ENCODE peak calls at places on chromosomes 13 and 19, in six cellular contexts. One of them, this sample, is unnamed.

GRCh38 chr13:72295173-72295572 is 428.2 kb upstream of the DACH1 start:
- DNase-seq in AG20443: peak
- DNase-seq in cardiac fibroblast: peak
- DNase-seq in stimulated activated CD8-positive, alpha-beta memory T cell treated with anti-CD3 and anti-CD28 coated beads, Interleukin-2, amount 100 ng/mL, for 48 hours: no peak
- DNase-seq in neural progenitor cell: no peak
- DNase-seq in glutamatergic neuron: no peak
- DNase-seq in this sample: no peak

GRCh38 chr19:1172353-1173159 is 1.5 kb downstream of the SBNO2 start:
- DNase-seq in neural progenitor cell: peak
- DNase-seq in glutamatergic neuron: no peak
- DNase-seq in stimulated activated CD8-positive, alpha-beta memory T cell treated with anti-CD3 and anti-CD28 coated beads, Interleukin-2, amount 100 ng/mL, for 48 hours: no peak
- DNase-seq in cardiac fibroblast: peak
- DNase-seq in AG20443: peak
- DNase-seq in this sample: peak

GRCh38 chr19:18502633-18503294 is 19.1 kb downstream of the ELL start:
- DNase-seq in neural progenitor cell: no peak
- DNase-seq in stimulated activated CD8-positive, alpha-beta memory T cell treated with anti-CD3 and anti-CD28 coated beads, Interleukin-2, amount 100 ng/mL, for 48 hours: no peak
- DNase-seq in glutamatergic neuron: no peak
- DNase-seq in cardiac fibroblast: no peak
- DNase-seq in AG20443: no peak
- DNase-seq in this sample: no peak

GRCh38 chr13:57611956-57612355 is 19.6 kb upstream of the PCDH17 start:
- DNase-seq in cardiac fibroblast: no peak
- DNase-seq in AG20443: no peak
- DNase-seq in glutamatergic neuron: no peak
- DNase-seq in neural progenitor cell: no peak
- DNase-seq in stimulated activated CD8-positive, alpha-beta memory T cell treated with anti-CD3 and anti-CD28 coated beads, Interleukin-2, amount 100 ng/mL, for 48 hours: no peak
- DNase-seq in this sample: no peak

GRCh38 chr13:43009506-43009905 is 13.9 kb upstream of the DNAJC15 start:
- DNase-seq in cardiac fibroblast: no peak
- DNase-seq in AG20443: peak
- DNase-seq in stimulated activated CD8-positive, alpha-beta memory T cell treated with anti-CD3 and anti-CD28 coated beads, Interleukin-2, amount 100 ng/mL, for 48 hours: no peak
- DNase-seq in neural progenitor cell: no peak
- DNase-seq in glutamatergic neuron: no peak
- DNase-seq in this sample: no peak

GRCh38 chr19:11247391-11247790 is 8.0 kb downstream of the ANGPTL8 start:
- DNase-seq in cardiac fibroblast: peak
- DNase-seq in stimulated activated CD8-positive, alpha-beta memory T cell treated with anti-CD3 and anti-CD28 coated beads, Interleukin-2, amount 100 ng/mL, for 48 hours: no peak
- DNase-seq in glutamatergic neuron: no peak
- DNase-seq in neural progenitor cell: no peak
- DNase-seq in AG20443: no peak
- DNase-seq in this sample: no peak

GRCh38 chr13:113176292-113176691 is 17.8 kb downstream of the PROZ start:
- DNase-seq in cardiac fibroblast: no peak
- DNase-seq in neural progenitor cell: no peak
- DNase-seq in stimulated activated CD8-positive, alpha-beta memory T cell treated with anti-CD3 and anti-CD28 coated beads, Interleukin-2, amount 100 ng/mL, for 48 hours: no peak
- DNase-seq in AG20443: no peak
- DNase-seq in glutamatergic neuron: no peak
- DNase-seq in this sample: no peak

GRCh38 chr13:73416093-73416492 is 357.3 kb downstream of the KLF5 start:
- DNase-seq in neural progenitor cell: peak
- DNase-seq in cardiac fibroblast: no peak
- DNase-seq in stimulated activated CD8-positive, alpha-beta memory T cell treated with anti-CD3 and anti-CD28 coated beads, Interleukin-2, amount 100 ng/mL, for 48 hours: no peak
- DNase-seq in AG20443: peak
- DNase-seq in glutamatergic neuron: no peak
- DNase-seq in this sample: no peak

GRCh38 chr13:111552891-111553637 is 232.6 kb downstream of the TEX29 start:
- DNase-seq in cardiac fibroblast: no peak
- DNase-seq in neural progenitor cell: no peak
- DNase-seq in stimulated activated CD8-positive, alpha-beta memory T cell treated with anti-CD3 and anti-CD28 coated beads, Interleukin-2, amount 100 ng/mL, for 48 hours: no peak
- DNase-seq in AG20443: no peak
- DNase-seq in glutamatergic neuron: no peak
- DNase-seq in this sample: no peak

GRCh38 chr13:51270606-51271005 is 48.4 kb downstream of the FAM124A start:
- DNase-seq in stimulated activated CD8-positive, alpha-beta memory T cell treated with anti-CD3 and anti-CD28 coated beads, Interleukin-2, amount 100 ng/mL, for 48 hours: no peak
- DNase-seq in neural progenitor cell: no peak
- DNase-seq in glutamatergic neuron: no peak
- DNase-seq in AG20443: no peak
- DNase-seq in cardiac fibroblast: no peak
- DNase-seq in this sample: no peak

GRCh38 chr13:108996430-108996829 is 367.0 kb downstream of the MYO16 start:
- DNase-seq in cardiac fibroblast: no peak
- DNase-seq in glutamatergic neuron: no peak
- DNase-seq in neural progenitor cell: no peak
- DNase-seq in AG20443: no peak
- DNase-seq in stimulated activated CD8-positive, alpha-beta memory T cell treated with anti-CD3 and anti-CD28 coated beads, Interleukin-2, amount 100 ng/mL, for 48 hours: no peak
- DNase-seq in this sample: no peak

GRCh38 chr13:91618315-91618714 is 219.9 kb downstream of the GPC5 start:
- DNase-seq in stimulated activated CD8-positive, alpha-beta memory T cell treated with anti-CD3 and anti-CD28 coated beads, Interleukin-2, amount 100 ng/mL, for 48 hours: no peak
- DNase-seq in AG20443: no peak
- DNase-seq in neural progenitor cell: no peak
- DNase-seq in cardiac fibroblast: no peak
- DNase-seq in glutamatergic neuron: no peak
- DNase-seq in this sample: no peak

GRCh38 chr19:40604647-40605200 is 3.6 kb downstream of the LTBP4 start:
- DNase-seq in cardiac fibroblast: no peak
- DNase-seq in stimulated activated CD8-positive, alpha-beta memory T cell treated with anti-CD3 and anti-CD28 coated beads, Interleukin-2, amount 100 ng/mL, for 48 hours: no peak
- DNase-seq in AG20443: no peak
- DNase-seq in neural progenitor cell: peak
- DNase-seq in glutamatergic neuron: no peak
- DNase-seq in this sample: no peak

GRCh38 chr19:10335149-10336053 is 2.1 kb upstream of the RAVER1 start:
- DNase-seq in neural progenitor cell: no peak
- DNase-seq in AG20443: no peak
- DNase-seq in stimulated activated CD8-positive, alpha-beta memory T cell treated with anti-CD3 and anti-CD28 coated beads, Interleukin-2, amount 100 ng/mL, for 48 hours: no peak
- DNase-seq in cardiac fibroblast: no peak
- DNase-seq in glutamatergic neuron: no peak
- DNase-seq in this sample: peak

GRCh38 chr19:47490847-47491246 is 6.8 kb upstream of the KPTN start:
- DNase-seq in stimulated activated CD8-positive, alpha-beta memory T cell treated with anti-CD3 and anti-CD28 coated beads, Interleukin-2, amount 100 ng/mL, for 48 hours: no peak
- DNase-seq in cardiac fibroblast: no peak
- DNase-seq in AG20443: no peak
- DNase-seq in neural progenitor cell: no peak
- DNase-seq in glutamatergic neuron: no peak
- DNase-seq in this sample: no peak

GRCh38 chr19:46416077-46416709 is 2.8 kb upstream of the CCDC8 start:
- DNase-seq in stimulated activated CD8-positive, alpha-beta memory T cell treated with anti-CD3 and anti-CD28 coated beads, Interleukin-2, amount 100 ng/mL, for 48 hours: peak
- DNase-seq in cardiac fibroblast: peak
- DNase-seq in neural progenitor cell: peak
- DNase-seq in AG20443: peak
- DNase-seq in glutamatergic neuron: peak
- DNase-seq in this sample: peak

GRCh38 chr13:19090495-19090894 is 91.1 kb downstream of the TUBA3C start:
- DNase-seq in cardiac fibroblast: no peak
- DNase-seq in stimulated activated CD8-positive, alpha-beta memory T cell treated with anti-CD3 and anti-CD28 coated beads, Interleukin-2, amount 100 ng/mL, for 48 hours: no peak
- DNase-seq in glutamatergic neuron: no peak
- DNase-seq in AG20443: no peak
- DNase-seq in neural progenitor cell: no peak
- DNase-seq in this sample: no peak

GRCh38 chr13:21336609-21337008 is 122.5 kb downstream of the ZDHHC20 start:
- DNase-seq in stimulated activated CD8-positive, alpha-beta memory T cell treated with anti-CD3 and anti-CD28 coated beads, Interleukin-2, amount 100 ng/mL, for 48 hours: no peak
- DNase-seq in AG20443: no peak
- DNase-seq in glutamatergic neuron: no peak
- DNase-seq in cardiac fibroblast: no peak
- DNase-seq in neural progenitor cell: peak
- DNase-seq in this sample: no peak

GRCh38 chr19:1073063-1073955 is 6.3 kb downstream of the ARHGAP45 start:
- DNase-seq in cardiac fibroblast: no peak
- DNase-seq in glutamatergic neuron: no peak
- DNase-seq in neural progenitor cell: no peak
- DNase-seq in stimulated activated CD8-positive, alpha-beta memory T cell treated with anti-CD3 and anti-CD28 coated beads, Interleukin-2, amount 100 ng/mL, for 48 hours: no peak
- DNase-seq in AG20443: no peak
- DNase-seq in this sample: no peak

This sample was measured in nephron progenitor cell.